ENCODE peak calls at places on chromosomes 11 and 22, in five cellular contexts. Z is activated CD4-positive, alpha-beta memory T cell treated with anti-CD3 and anti-CD28 coated beads, Interleukin-2, amount 10 ng/mL, durations not matched to agents 7 days and 5 days; V is neural crest cell; C is NCI-H446; W is activated naive CD4-positive, alpha-beta T cell treated with Interleukin-2 at 50 U/mL for 16 hours. T is an unnamed sample.

GRCh38 chr11:66976048-66976467 is 954 bp downstream of the C11orf86 start:
- DNase-seq in W (peak; percentile 15), C (no peak), Z (no peak), V (peak; percentile 70), T (no peak)

GRCh38 chr11:83864412-83865057 is 578.4 kb upstream of the CCDC90B start:
- DNase-seq in V (no peak), Z (no peak), W (no peak), C (no peak), T (no peak)

GRCh38 chr22:47201186-47201995 is 438.9 kb downstream of the TBC1D22A start:
- DNase-seq in W (no peak), C (no peak), V (no peak), Z (peak; percentile 8), T (no peak)

GRCh38 chr22:27748355-27749168 is 53.0 kb downstream of the MN1 start:
- DNase-seq in W (no peak), C (no peak), Z (no peak), V (no peak), T (peak; percentile 33)

GRCh38 chr22:45867118-45867905 is 109.7 kb downstream of the WNT7B start:
- DNase-seq in C (no peak), W (no peak), V (peak; percentile 44), Z (peak; percentile 9), T (no peak)

GRCh38 chr22:32411388-32411787 is 659 bp downstream of the RTCB start:
- DNase-seq in C (no peak), W (no peak), Z (no peak), V (no peak), T (peak; percentile 52)

GRCh38 chr11:116342148-116342547 is 430.6 kb downstream of the BUD13 start:
- DNase-seq in Z (no peak), C (no peak), V (no peak), W (no peak), T (no peak)

GRCh38 chr11:126790550-126790981 is 210.0 kb downstream of the KIRREL3 start:
- DNase-seq in C (no peak), Z (no peak), V (no peak), W (no peak), T (no peak)

GRCh38 chr11:117384045-117384444 is 56.4 kb downstream of the CEP164 start:
- DNase-seq in Z (no peak), W (no peak), C (no peak), V (no peak), T (peak; percentile 83)

GRCh38 chr11:8296203-8296602 is 32.5 kb upstream of the LMO1 start:
- DNase-seq in W (no peak), Z (no peak), V (no peak), C (no peak), T (no peak)

GRCh38 chr11:68377389-68377795 is 65.0 kb downstream of the LRP5 start:
- DNase-seq in C (no peak), V (no peak), W (no peak), Z (no peak), T (no peak)

GRCh38 chr11:2584812-2585565 is 114.8 kb downstream of the KCNQ1OT1 start:
- DNase-seq in Z (peak; percentile 15), W (no peak), V (peak; percentile 0), C (no peak), T (no peak)

GRCh38 chr11:10379871-10380568 is 75.0 kb upstream of the AMPD3 start:
- DNase-seq in V (no peak), W (no peak), C (no peak), Z (no peak), T (peak; percentile 51)

GRCh38 chr22:20439928-20440575 is 2.4 kb upstream of the SCARF2 start:
- DNase-seq in Z (no peak), V (no peak), W (no peak), C (no peak), T (no peak)

GRCh38 chr22:29167032-29167911 is 38.4 kb upstream of the EMID1 start:
- DNase-seq in Z (peak; percentile 71), W (peak; percentile 43), V (no peak), C (no peak), T (no peak)

GRCh38 chr11:43981006-43981405 is 38.6 kb downstream of the C11orf96 start:
- DNase-seq in Z (no peak), W (no peak), C (no peak), V (no peak), T (no peak)

GRCh38 chr11:45092901-45093760 is 53.3 kb upstream of the PRDM11 start:
- DNase-seq in C (no peak), Z (no peak), V (no peak), W (peak; percentile 49), T (peak; percentile 66)

GRCh38 chr22:43883719-43884415 is 7.9 kb downstream of the PNPLA5 start:
- DNase-seq in V (no peak), C (no peak), Z (no peak), W (no peak), T (no peak)

GRCh38 chr22:48949375-48950149 is 878.1 kb downstream of the BRD1 start:
- DNase-seq in Z (no peak), V (no peak), C (no peak), W (no peak), T (no peak)

GRCh38 chr22:39180566-39180965 is 28.1 kb upstream of the CBX7 start:
- DNase-seq in V (no peak), C (no peak), W (no peak), Z (no peak), T (no peak)

GRCh38 chr11:79493555-79494171 is 52.8 kb upstream of the TENM4 start:
- DNase-seq in V (peak; percentile 90), W (peak; percentile 7), Z (peak; percentile 47), C (peak; percentile 38), T (peak; percentile 44)

GRCh38 chr11:74932169-74932568 is 16.7 kb downstream of the XRRA1 start:
- DNase-seq in V (no peak), C (no peak), W (no peak), Z (peak; percentile 34), T (peak; percentile 48)

GRCh38 chr11:3873712-3874349 is 18.4 kb downstream of the STIM1 start:
- DNase-seq in V (no peak), Z (no peak), C (no peak), W (no peak), T (no peak)

GRCh38 chr11:86070435-86071056 is 1.7 kb upstream of the PICALM start:
- DNase-seq in C (no peak), Z (no peak), V (no peak), W (no peak), T (no peak)

GRCh38 chr11:67465190-67465522 is 3.9 kb downstream of the TMEM134 start:
- DNase-seq in Z (no peak), C (no peak), V (no peak), W (no peak), T (peak; percentile 34)

GRCh38 chr11:121842186-121842585 is 273.8 kb downstream of the BLID start:
- DNase-seq in W (no peak), C (no peak), Z (no peak), V (no peak), T (no peak)

GRCh38 chr11:72091292-72091691 is 10.6 kb downstream of the LRRC51 start:
- DNase-seq in V (peak; percentile 58), W (peak; percentile 68), C (peak; percentile 53), Z (peak; percentile 66), T (no peak)

GRCh38 chr11:64028398-64029115 is 7.2 kb upstream of the FLRT1 start:
- DNase-seq in C (no peak), V (peak; percentile 76), Z (no peak), W (no peak), T (no peak)

GRCh38 chr11:69013009-69013951 is at the start of gene MRGPRF:
- DNase-seq in V (no peak), W (no peak), C (no peak), Z (no peak), T (peak; percentile 7)

GRCh38 chr11:83782329-83782728 is 496.2 kb upstream of the CCDC90B start:
- DNase-seq in C (no peak), Z (no peak), W (no peak), V (no peak), T (no peak)

GRCh38 chr22:38282397-38282796 is 9.6 kb upstream of the TMEM184B start:
- DNase-seq in C (no peak), V (no peak), Z (no peak), W (no peak), T (peak; percentile 82)

GRCh38 chr11:65584102-65584501 is 8.2 kb downstream of the EHBP1L1 start:
- DNase-seq in Z (no peak), V (no peak), W (no peak), C (no peak), T (no peak)

GRCh38 chr11:27171391-27171790 is 130.8 kb downstream of the BBOX1 start:
- DNase-seq in Z (no peak), V (no peak), W (no peak), C (no peak), T (no peak)

GRCh38 chr22:21015051-21016006 is at the start of gene P2RX6:
- DNase-seq in W (no peak), V (no peak), Z (no peak), C (peak; percentile 28), T (no peak)

GRCh38 chr11:10379022-10379421 is 74.1 kb downstream of the ADM start:
- DNase-seq in V (peak; percentile 21), C (no peak), W (no peak), Z (no peak), T (no peak)

GRCh38 chr22:22545084-22545483 is 14.0 kb downstream of the PRAME start:
- DNase-seq in W (no peak), V (no peak), Z (no peak), C (no peak), T (no peak)

GRCh38 chr11:117171648-117172051 is 6.9 kb upstream of the SIDT2 start:
- DNase-seq in W (no peak), C (no peak), V (no peak), Z (no peak), T (no peak)

T was measured in foreskin keratinocyte.